ENCODE peak calls at places on chromosome 9, in four cellular contexts. F is GM12878, L is H1, W is HepG2. J is an unnamed sample. For H3K4me1, the result is how much of the 10 kb centered on the place peaks cover.

GRCh38 chr9:71685394-71685793 is 82.9 kb downstream of the CEMIP2 start:
- DNase-seq in F (no peak), L (no peak), W (no peak), J (no peak)

GRCh38 chr9:19049872-19050636 is 827 bp downstream of the RRAGA start:
- DNase-seq in F (no peak), L (no peak), W (no peak), J (no peak)

GRCh38 chr9:120646943-120647342 is 67.0 kb upstream of the CDK5RAP2 start:
- DNase-seq in F (no peak), L (no peak), W (peak), J (no peak)

GRCh38 chr9:113350937-113351336 is 1.6 kb downstream of the BSPRY start:
- DNase-seq in F (peak), L (no peak), W (no peak), J (no peak)

GRCh38 chr9:98375138-98375726 is 119.8 kb upstream of the TBC1D2 start:
- DNase-seq in F (no peak), L (no peak), W (no peak), J (no peak)

GRCh38 chr9:98958271-98958989 is 14.7 kb downstream of the COL15A1 start:
- DNase-seq in F (no peak), L (no peak), W (no peak), J (no peak)

GRCh38 chr9:99326112-99326916 is 104.2 kb downstream of the SEC61B start:
- DNase-seq in F (no peak), L (no peak), W (no peak), J (no peak)

GRCh38 chr9:6413365-6414263 is 615 bp downstream of the UHRF2 start:
- DNase-seq in F (no peak), L (peak), W (no peak), J (no peak)

GRCh38 chr9:82934949-82935348 is 128.0 kb downstream of the RASEF start:
- DNase-seq in F (no peak), L (no peak), W (peak), J (peak)

GRCh38 chr9:109996936-109997580 is 210.9 kb downstream of the C9orf152 start:
- DNase-seq in F (no peak), L (no peak), W (no peak), J (no peak)

GRCh38 chr9:76370656-76371055 is 23.6 kb downstream of the RFK start:
- DNase-seq in F (no peak), L (no peak), W (no peak), J (no peak)

GRCh38 chr9:122307036-122307435 is 42.4 kb downstream of the MRRF start:
- DNase-seq in F (no peak), L (no peak), W (no peak), J (peak)

GRCh38 chr9:78143281-78144007 is 92.4 kb upstream of the CEP78 start:
- DNase-seq in F (no peak), L (no peak), W (no peak), J (no peak)

GRCh38 chr9:72538926-72539702 is 17.7 kb downstream of the TMC1 start:
- DNase-seq in F (no peak), L (no peak), W (no peak), J (no peak)

GRCh38 chr9:124038239-124038638 is 26.7 kb downstream of the LHX2 start:
- DNase-seq in F (no peak), L (no peak), W (no peak), J (no peak)

GRCh38 chr9:14356376-14356775 is 42.4 kb upstream of the NFIB start:
- DNase-seq in F (no peak), L (no peak), W (no peak), J (no peak)

GRCh38 chr9:122281368-122281767 is 16.7 kb downstream of the MRRF start:
- DNase-seq in F (no peak), L (no peak), W (no peak), J (no peak)

GRCh38 chr9:27367175-27367798 is 70.3 kb upstream of the EQTN start:
- DNase-seq in F (peak), L (no peak), W (no peak), J (no peak)

GRCh38 chr9:5953743-5954707 is 61.4 kb downstream of the RANBP6 start:
- DNase-seq in F (no peak), L (no peak), W (no peak), J (no peak)

GRCh38 chr9:70472268-70473249 is 58.1 kb upstream of the KLF9 start:
- DNase-seq in F (no peak), L (no peak), W (no peak), J (no peak)

GRCh38 chr9:117412841-117413240 is 2.0 kb downstream of the ASTN2 start:
- DNase-seq in F (no peak), L (peak), W (no peak), J (no peak)

GRCh38 chr9:108552459-108553040 is 303.2 kb downstream of the ACTL7B start:
- DNase-seq in F (no peak), L (no peak), W (no peak), J (no peak)

GRCh38 chr9:80932947-80933346 is 756.4 kb downstream of the TLE1 start:
- DNase-seq in F (no peak), L (no peak), W (no peak), J (no peak)

GRCh38 chr9:74983709-74984108 is 31.0 kb upstream of the C9orf40 start:
- DNase-seq in F (no peak), L (no peak), W (no peak), J (no peak)

GRCh38 chr9:69174645-69175487 is 789 bp downstream of the TJP2 start:
- DNase-seq in F (peak), L (no peak), W (peak), J (no peak)

GRCh38 chr9:7844283-7844682 is 44.7 kb upstream of the DMAC1 start:
- DNase-seq in F (no peak), L (no peak), W (peak), J (peak)

GRCh38 chr9:132774886-132775285 is 103.2 kb downstream of the AK8 start:
- DNase-seq in F (no peak), L (no peak), W (peak), J (no peak)

GRCh38 chr9:114433720-114434255 is 46.0 kb upstream of the AKNA start:
- DNase-seq in F (no peak), L (no peak), W (peak), J (no peak)
- TF ChIP-seq SUZ12 in F (no peak), L (no peak), W (no peak), J (no peak)

DNA sequence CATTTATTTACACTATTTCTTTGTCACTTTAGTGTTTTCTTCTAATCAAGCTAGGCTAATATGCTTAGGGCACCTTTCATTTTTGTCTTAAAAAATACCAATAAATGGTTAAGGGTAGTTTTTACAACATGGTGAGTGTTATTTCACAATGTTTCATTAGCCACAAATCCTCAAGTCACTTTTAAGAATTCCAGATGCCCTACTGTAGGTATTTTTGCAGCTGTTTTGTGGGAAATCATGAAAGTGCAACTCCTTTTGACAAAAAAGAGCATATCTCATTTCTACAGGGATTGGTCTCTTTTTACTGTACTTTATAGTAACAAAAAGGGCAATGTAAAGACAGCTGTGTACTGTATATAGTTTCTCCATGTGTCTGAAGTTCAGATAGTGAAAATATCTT is 28.3 kb upstream of the GAS1 start:
- DNase-seq in F (no peak), L (no peak), W (no peak), J (no peak)
- H3K4me1 ChIP-seq in F (under half), L (under half), W (under half), J (under half)

DNA sequence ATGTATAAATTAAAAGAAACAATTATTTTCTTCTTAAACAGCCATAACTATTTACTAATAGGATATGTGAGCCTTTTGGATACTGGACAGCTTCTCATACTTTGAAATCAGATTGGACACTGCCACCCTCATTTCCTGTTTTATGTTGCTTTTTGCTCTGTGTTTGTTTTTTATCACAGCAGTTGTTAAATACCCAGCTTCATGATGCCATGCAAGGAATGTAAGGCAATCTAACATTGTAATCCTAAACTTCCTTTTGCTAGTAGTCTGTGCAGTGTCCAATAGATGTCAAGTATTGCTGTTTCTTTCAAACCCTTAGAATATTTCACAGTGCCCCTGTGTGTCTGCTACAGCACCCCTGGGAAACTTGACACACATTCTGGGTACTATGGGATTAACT is 56.3 kb downstream of the CNTLN start:
- DNase-seq in F (no peak), L (no peak), W (no peak), J (no peak)
- TF ChIP-seq SUZ12 in F (no peak), L (no peak), W (no peak), J (no peak)

GRCh38 chr9:131739192-131739961 is 499 bp downstream of the RAPGEF1 start:
- DNase-seq in F (no peak), L (peak), W (no peak), J (no peak)

GRCh38 chr9:131738838-131739191 is 1.1 kb downstream of the RAPGEF1 start:
- DNase-seq in F (no peak), L (peak), W (no peak), J (no peak)

GRCh38 chr9:131739988-131740648 is at the start of gene RAPGEF1:
- DNase-seq in F (no peak), L (peak), W (no peak), J (no peak)

GRCh38 chr9:131737426-131737825 is 2.5 kb downstream of the RAPGEF1 start:
- DNase-seq in F (no peak), L (no peak), W (no peak), J (no peak)

GRCh38 chr9:131738293-131738692 is 1.6 kb downstream of the RAPGEF1 start:
- DNase-seq in F (no peak), L (no peak), W (no peak), J (no peak)
- H3K4me1 ChIP-seq in F (under half), L (under half), W (half or more), J (under half)

GRCh38 chr9:127104465-127105311 is 17.7 kb downstream of the ANGPTL2 start:
- DNase-seq in F (no peak), L (no peak), W (no peak), J (no peak)
- TF ChIP-seq SUZ12 in F (no peak), L (no peak), W (no peak), J (no peak)

GRCh38 chr9:134935056-134936020 is 17.6 kb upstream of the FCN1 start:
- DNase-seq in F (no peak), L (no peak), W (no peak), J (no peak)
- H3K4me1 ChIP-seq in F (half or more), L (under half), W (under half), J (under half)

GRCh38 chr9:127790094-127790855 is 4.4 kb downstream of the CDK9 start:
- DNase-seq in F (no peak), L (no peak), W (no peak), J (no peak)

GRCh38 chr9:127786773-127787123 is 914 bp downstream of the CDK9 start:
- DNase-seq in F (no peak), L (no peak), W (no peak), J (no peak)

GRCh38 chr9:127789179-127789578 is 3.3 kb downstream of the CDK9 start:
- DNase-seq in F (no peak), L (no peak), W (no peak), J (no peak)

GRCh38 chr9:127785933-127786772 is at the start of gene CDK9:
- DNase-seq in F (no peak), L (peak), W (peak), J (peak)

GRCh38 chr9:127788337-127789011 is 2.6 kb downstream of the CDK9 start:
- DNase-seq in F (no peak), L (no peak), W (no peak), J (no peak)
- TF ChIP-seq SUZ12 in F (no peak), L (no peak), W (no peak), J (no peak)

DNA sequence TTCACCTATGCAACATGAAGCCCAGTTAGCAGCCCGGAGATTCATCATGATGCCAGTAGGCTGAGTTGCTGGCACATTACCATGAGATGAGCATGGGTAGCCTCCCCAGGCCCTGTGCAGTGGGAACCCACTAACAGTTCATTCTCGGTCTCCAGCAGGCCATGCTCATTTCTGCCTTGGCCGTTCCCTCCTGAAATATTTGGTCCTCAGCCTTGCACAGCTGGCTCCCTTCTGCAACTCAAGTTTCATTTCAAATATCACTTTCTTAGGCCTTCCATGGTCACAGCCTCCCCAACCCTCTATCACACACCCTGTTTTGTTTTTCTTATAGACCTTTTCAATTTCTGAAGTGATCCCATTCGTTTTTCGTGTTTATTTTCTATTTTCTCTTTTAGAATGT is 125.4 kb upstream of the VLDLR start:
- DNase-seq in F (no peak), L (no peak), W (no peak), J (no peak)
- H3K4me1 ChIP-seq in F (under half), L (under half), W (under half), J (under half)

GRCh38 chr9:125558453-125559084 is 148.4 kb downstream of the MAPKAP1 start:
- DNase-seq in F (peak), L (peak), W (peak), J (peak)
- TF ChIP-seq SUZ12 in F (no peak), L (no peak), W (no peak), J (no peak)

DNA sequence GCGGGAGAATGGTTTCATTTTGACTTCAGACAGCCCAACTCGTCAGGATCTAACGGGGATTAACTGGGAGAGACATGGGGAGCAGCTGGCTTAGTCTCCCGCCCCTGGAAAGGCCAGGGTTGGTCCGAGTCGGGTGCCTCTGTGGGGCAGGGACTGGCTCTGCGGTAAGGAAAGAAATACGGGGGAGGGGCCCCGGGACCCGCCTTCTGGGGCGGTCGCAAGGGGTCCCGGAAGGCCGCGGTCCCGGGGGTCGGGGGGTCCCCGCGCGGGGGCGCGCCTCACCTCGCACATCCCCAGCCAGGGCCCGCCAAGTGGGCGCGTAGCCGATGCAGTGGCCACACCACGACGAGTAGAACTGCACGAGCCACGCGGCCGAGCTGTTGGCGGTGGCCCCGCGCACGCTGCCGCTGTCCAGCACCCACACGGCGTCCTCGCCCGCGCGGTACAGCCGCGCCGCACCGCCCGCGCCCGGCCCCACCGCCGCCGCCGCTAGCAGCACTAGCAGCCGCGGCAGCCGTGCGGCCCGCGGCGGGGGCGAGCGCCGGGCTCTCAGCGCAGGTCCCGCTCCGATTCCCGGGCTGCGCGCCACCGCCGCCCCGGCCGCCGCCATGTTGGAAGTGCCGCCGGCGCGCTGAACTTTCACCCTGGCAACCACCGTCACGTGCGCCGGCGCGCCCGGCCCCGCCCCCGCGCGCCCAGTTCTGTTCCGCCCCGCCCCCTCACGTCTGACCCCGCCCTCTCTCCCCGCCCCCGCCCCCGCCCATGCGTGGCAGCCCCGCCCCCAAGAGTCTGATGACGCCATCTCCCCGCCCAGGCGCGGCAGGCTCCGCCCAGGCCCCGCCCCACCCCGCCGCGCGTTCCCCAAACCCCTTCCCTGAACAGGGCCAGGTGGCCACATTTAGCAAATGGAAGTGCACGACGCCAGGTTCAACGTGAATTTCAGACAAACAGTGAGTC is at the start of gene QSOX2:
- DNase-seq in F (peak), L (peak), W (peak), J (peak)
- H3K4me1 ChIP-seq in F (under half), L (under half), W (half or more), J (under half)